ENCODE peak calls at places on chromosome 11, in eight cellular contexts. I is neuronal stem cell; T is stimulated activated CD8-positive, alpha-beta memory T cell treated with anti-CD3 and anti-CD28 coated beads, Interleukin-12 subunit alpha, Interleukin-12 subunit beta, amount 100 ng/mL, for 4 hours; Y is stimulated activated effector memory CD8-positive, alpha-beta T cell treated with anti-CD3 and anti-CD28 coated beads, Interleukin-12 subunit alpha, Interleukin-12 subunit beta, amount 100 ng/mL, for 72 hours; E is iPS-NIHi11; P is NCI-H1436; C is GM13976; W is CD8-positive, alpha-beta T cell. A is an unnamed sample.

GRCh38 chr11:120073196-120073595 is 64.7 kb downstream of the TRIM29 start:
- DNase-seq in I (no peak), E (no peak), T (no peak), P (no peak), C (no peak), Y (no peak), W (no peak), A (no peak)

GRCh38 chr11:93796424-93796823 is 12.3 kb downstream of the MED17 start:
- DNase-seq in I (no peak), Y (no peak), E (no peak), P (no peak), W (no peak), C (no peak), T (no peak), A (no peak)

GRCh38 chr11:59158206-59159068 is 13.5 kb upstream of the DTX4 start:
- DNase-seq in T (no peak), Y (no peak), I (no peak), W (peak; percentile 39), C (peak; percentile 66), E (peak; percentile 73), P (peak; percentile 63), A (peak; percentile 83)

GRCh38 chr11:44632466-44633123 is 67.1 kb downstream of the CD82 start:
- DNase-seq in W (no peak), I (no peak), E (peak; percentile 64), P (no peak), C (peak; percentile 57), T (no peak), Y (no peak), A (peak; percentile 64)

GRCh38 chr11:111308140-111308539 is 9.8 kb downstream of the POU2AF3 start:
- DNase-seq in T (no peak), C (no peak), Y (no peak), W (no peak), I (no peak), P (peak; percentile 88), E (no peak), A (no peak)

GRCh38 chr11:120013325-120014250 is 124.3 kb downstream of the TRIM29 start:
- DNase-seq in P (peak; percentile 53), C (peak; percentile 82), I (peak; percentile 54), T (no peak), W (no peak), Y (no peak), E (peak; percentile 92), A (peak; percentile 87)

GRCh38 chr11:128786507-128786906 is 80.6 kb downstream of the KCNJ1 start:
- DNase-seq in W (no peak), P (no peak), C (no peak), I (no peak), T (no peak), Y (no peak), E (no peak), A (peak; percentile 25)

GRCh38 chr11:8265681-8266241 is 2.1 kb upstream of the LMO1 start:
- DNase-seq in I (no peak), W (no peak), E (peak; percentile 59), C (no peak), Y (no peak), T (no peak), P (no peak), A (peak; percentile 78)

GRCh38 chr11:36885154-36885553 is 287.1 kb upstream of the RAG2 start:
- DNase-seq in Y (no peak), E (no peak), C (no peak), T (no peak), W (no peak), P (no peak), I (no peak), A (no peak)

GRCh38 chr11:13952668-13953067 is 9.9 kb upstream of the SPON1 start:
- DNase-seq in Y (no peak), I (no peak), E (no peak), P (no peak), W (no peak), T (no peak), C (no peak), A (no peak)

GRCh38 chr11:72221386-72221785 is 3.2 kb upstream of the INPPL1 start:
- DNase-seq in W (no peak), Y (no peak), I (no peak), P (no peak), T (no peak), E (no peak), C (no peak), A (no peak)

GRCh38 chr11:36617543-36617942 is 19.5 kb upstream of the RAG2 start:
- DNase-seq in E (no peak), C (no peak), W (no peak), Y (no peak), I (no peak), T (no peak), P (no peak), A (no peak)

GRCh38 chr11:73288197-73288872 is 16.2 kb downstream of the P2RY6 start:
- DNase-seq in W (no peak), Y (no peak), P (no peak), I (no peak), C (no peak), E (no peak), T (no peak), A (no peak)

GRCh38 chr11:32817181-32817842 is 12.4 kb upstream of the PRRG4 start:
- DNase-seq in I (no peak), E (no peak), P (no peak), Y (no peak), T (no peak), W (no peak), C (no peak), A (no peak)

GRCh38 chr11:9142732-9143131 is 51.3 kb upstream of the SCUBE2 start:
- DNase-seq in E (no peak), I (no peak), C (no peak), P (no peak), W (no peak), T (no peak), Y (no peak), A (no peak)

GRCh38 chr11:133955945-133956421 is 785 bp downstream of the IGSF9B start:
- DNase-seq in P (no peak), W (no peak), E (no peak), T (no peak), I (no peak), C (no peak), Y (no peak), A (peak; percentile 59)

GRCh38 chr11:10322830-10323792 is 18.2 kb downstream of the ADM start:
- DNase-seq in I (no peak), C (peak; percentile 55), P (peak; percentile 75), W (no peak), T (peak; percentile 22), E (no peak), Y (peak; percentile 28), A (peak; percentile 59)

GRCh38 chr11:69524291-69524882 is 42.9 kb downstream of the LINC01488 start:
- DNase-seq in W (no peak), C (no peak), I (no peak), Y (no peak), T (no peak), E (no peak), P (no peak), A (no peak)

GRCh38 chr11:10762185-10762584 is 11.1 kb downstream of the CTR9 start:
- DNase-seq in I (no peak), P (no peak), T (no peak), Y (no peak), W (no peak), C (peak; percentile 47), E (no peak), A (no peak)

GRCh38 chr11:100203789-100204188 is 483.3 kb upstream of the ARHGAP42 start:
- DNase-seq in I (no peak), C (no peak), T (no peak), W (no peak), E (no peak), Y (no peak), P (no peak), A (no peak)